ENCODE peak calls at places on chromosome 7, in five cellular contexts. U is GM20000, G is AG08395, I is mesenchymal stem cell, B is left ventricle myocardium inferior. R is an unnamed sample.

GRCh38 chr7:134732739-134733138 is 46.7 kb upstream of the CALD1 start:
- DNase-seq in U (no peak), G (no peak), I (no peak), B (no peak), R (no peak)

GRCh38 chr7:41916450-41916927 is 213.6 kb upstream of the INHBA start:
- DNase-seq in U (no peak), G (peak), I (peak), B (no peak), R (peak)

GRCh38 chr7:99624487-99624886 is 7.7 kb downstream of the ZSCAN25 start:
- DNase-seq in U (no peak), G (no peak), I (no peak), B (no peak), R (no peak)

GRCh38 chr7:7959979-7960670 is 8.5 kb upstream of the GLCCI1 start:
- DNase-seq in U (peak), G (no peak), I (no peak), B (no peak), R (no peak)

GRCh38 chr7:6430271-6430940 is 17.3 kb downstream of the DAGLB start:
- DNase-seq in U (peak), G (peak), I (peak), B (no peak), R (no peak)

GRCh38 chr7:70376561-70377031 is 755.3 kb upstream of the GALNT17 start:
- DNase-seq in U (no peak), G (no peak), I (no peak), B (no peak), R (no peak)

GRCh38 chr7:636396-636795 is 90.1 kb upstream of the DNAAF5 start:
- DNase-seq in U (peak), G (peak), I (peak), B (no peak), R (peak)

GRCh38 chr7:17849504-17849903 is 90.8 kb downstream of the SNX13 start:
- DNase-seq in U (no peak), G (peak), I (peak), B (no peak), R (no peak)

GRCh38 chr7:138433583-138434437 is 26.2 kb upstream of the TRIM24 start:
- DNase-seq in U (no peak), G (no peak), I (no peak), B (no peak), R (no peak)

GRCh38 chr7:4837041-4837813 is 24.6 kb downstream of the PAPOLB start:
- DNase-seq in U (no peak), G (no peak), I (no peak), B (no peak), R (no peak)

GRCh38 chr7:123352226-123352550 is 152.4 kb upstream of the SLC13A1 start:
- DNase-seq in U (no peak), G (no peak), I (no peak), B (no peak), R (no peak)

GRCh38 chr7:50751136-50751535 is 31.6 kb downstream of the GRB10 start:
- DNase-seq in U (no peak), G (no peak), I (no peak), B (no peak), R (no peak)

GRCh38 chr7:6271694-6272371 is 591 bp downstream of the CYTH3 start:
- DNase-seq in U (peak), G (no peak), I (no peak), B (peak), R (peak)

GRCh38 chr7:46859963-46860475 is 721.9 kb downstream of the TNS3 start:
- DNase-seq in U (no peak), G (peak), I (no peak), B (no peak), R (peak)

GRCh38 chr7:157895520-157896375 is 558.9 kb downstream of the DNAJB6 start:
- DNase-seq in U (no peak), G (no peak), I (no peak), B (no peak), R (no peak)

GRCh38 chr7:87471430-87471829 is 4.0 kb downstream of the ABCB4 start:
- DNase-seq in U (no peak), G (no peak), I (no peak), B (no peak), R (no peak)

GRCh38 chr7:101912711-101913110 is 95.3 kb downstream of the CUX1 start:
- DNase-seq in U (no peak), G (no peak), I (no peak), B (no peak), R (no peak)

GRCh38 chr7:41437257-41438196 is 265.4 kb downstream of the INHBA start:
- DNase-seq in U (no peak), G (peak), I (no peak), B (no peak), R (peak)

GRCh38 chr7:47578581-47579270 is 3.2 kb downstream of the TNS3 start:
- DNase-seq in U (no peak), G (peak), I (peak), B (no peak), R (no peak)

GRCh38 chr7:41993173-41993867 is 243.7 kb downstream of the GLI3 start:
- DNase-seq in U (no peak), G (no peak), I (peak), B (no peak), R (no peak)

GRCh38 chr7:81284576-81284975 is 365.7 kb upstream of the SEMA3C start:
- DNase-seq in U (no peak), G (peak), I (peak), B (no peak), R (no peak)

GRCh38 chr7:145224775-145225174 is 388.9 kb upstream of the TPK1 start:
- DNase-seq in U (no peak), G (no peak), I (no peak), B (no peak), R (no peak)

GRCh38 chr7:99468336-99468918 is 2.5 kb upstream of the ATP5MF start:
- DNase-seq in U (no peak), G (no peak), I (no peak), B (no peak), R (no peak)

GRCh38 chr7:153044981-153045380 is 285.4 kb downstream of the ACTR3B start:
- DNase-seq in U (no peak), G (no peak), I (no peak), B (no peak), R (no peak)

GRCh38 chr7:68671046-68671445 is 927.2 kb upstream of the AUTS2 start:
- DNase-seq in U (no peak), G (no peak), I (no peak), B (no peak), R (no peak)

GRCh38 chr7:24018331-24018730 is 265.7 kb upstream of the NPY start:
- DNase-seq in U (no peak), G (no peak), I (peak), B (no peak), R (no peak)

GRCh38 chr7:151717918-151718317 is 159.0 kb downstream of the PRKAG2 start:
- DNase-seq in U (no peak), G (no peak), I (no peak), B (no peak), R (no peak)

GRCh38 chr7:31633454-31633853 is 53.6 kb upstream of the PPP1R17 start:
- DNase-seq in U (no peak), G (no peak), I (no peak), B (no peak), R (no peak)

GRCh38 chr7:158246960-158247673 is 340.5 kb downstream of the PTPRN2 start:
- DNase-seq in U (no peak), G (no peak), I (no peak), B (no peak), R (no peak)

GRCh38 chr7:42096262-42096661 is 140.7 kb downstream of the GLI3 start:
- DNase-seq in U (no peak), G (no peak), I (no peak), B (no peak), R (no peak)

GRCh38 chr7:28018020-28018419 is 162.6 kb downstream of the JAZF1 start:
- DNase-seq in U (no peak), G (no peak), I (no peak), B (no peak), R (no peak)

GRCh38 chr7:18590744-18591340 is 95.3 kb downstream of the HDAC9 start:
- DNase-seq in U (no peak), G (peak), I (peak), B (no peak), R (no peak)

GRCh38 chr7:48109848-48110663 is 21.0 kb downstream of the UPP1 start:
- DNase-seq in U (peak), G (peak), I (peak), B (peak), R (peak)

GRCh38 chr7:51013861-51014511 is 231.3 kb upstream of the GRB10 start:
- DNase-seq in U (no peak), G (no peak), I (no peak), B (no peak), R (no peak)

R was measured in adrenal gland.